ENCODE peak calls at places on chromosomes 13 and 19, in four cellular contexts. X, D, Y and V are unnamed samples.
A peak's percentile ranks its signal among the peaks of the same experiment; 100 is the strongest.

GRCh38 chr13:31722684-31723083 is 16.6 kb upstream of the RXFP2 start:
- DNase-seq in Y (no peak), D (no peak), X (no peak), V (no peak)

GRCh38 chr13:98784666-98785065 is 32.2 kb upstream of the SLC15A1 start:
- DNase-seq in Y (no peak), X (no peak), D (no peak), V (no peak)

GRCh38 chr19:12952488-12953455 is 4.3 kb downstream of the GADD45GIP1 start:
- DNase-seq in D (peak; percentile 75), X (no peak), Y (no peak), V (no peak)

GRCh38 chr19:55617426-55617825 is 6.9 kb downstream of the ZNF784 start:
- DNase-seq in Y (no peak), D (no peak), X (no peak), V (no peak)

GRCh38 chr13:99265823-99266426 is 7.7 kb upstream of the GPR18 start:
- DNase-seq in Y (no peak), X (no peak), D (no peak), V (no peak)

GRCh38 chr19:1467228-1467511 is 11.8 kb downstream of the C19orf25 start:
- DNase-seq in D (no peak), X (no peak), Y (no peak), V (no peak)

GRCh38 chr13:63636231-63636993 is 2220.8 kb upstream of the PCDH20 start:
- DNase-seq in Y (no peak), X (no peak), D (no peak), V (no peak)

GRCh38 chr13:110644892-110645521 is 29.7 kb downstream of the NAXD start:
- DNase-seq in D (no peak), Y (peak; percentile 57), X (peak; percentile 56), V (no peak)

GRCh38 chr19:18922228-18922985 is 2.9 kb downstream of the DDX49 start:
- DNase-seq in D (no peak), X (no peak), Y (no peak), V (no peak)

GRCh38 chr19:18919895-18920204 is 335 bp downstream of the DDX49 start:
- DNase-seq in D (no peak), X (no peak), Y (no peak), V (no peak)

GRCh38 chr19:18920400-18920799 is 885 bp downstream of the DDX49 start:
- DNase-seq in X (no peak), Y (no peak), D (no peak), V (no peak)

GRCh38 chr19:18919086-18919894 is at the start of the genes COPE and DDX49:
- DNase-seq in Y (peak; percentile 100), X (peak; percentile 97), D (peak; percentile 100), V (peak; percentile 98)

DNA sequence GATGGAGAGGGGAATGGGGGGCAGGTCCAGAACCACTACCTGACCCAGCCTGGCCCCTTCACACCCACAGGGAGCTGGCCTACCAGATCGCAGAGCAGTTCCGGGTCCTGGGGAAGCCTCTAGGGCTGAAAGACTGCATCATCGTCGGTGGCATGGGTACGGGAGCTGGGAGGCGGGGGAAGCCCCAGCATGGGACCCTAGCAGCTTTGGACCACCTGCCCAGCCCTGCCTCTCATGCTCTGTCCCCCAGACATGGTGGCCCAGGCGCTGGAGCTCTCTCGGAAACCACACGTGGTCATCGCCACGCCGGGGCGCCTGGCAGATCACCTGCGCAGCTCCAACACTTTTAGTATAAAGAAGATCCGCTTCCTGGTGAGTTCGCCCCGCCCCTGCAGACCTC is 2.1 kb downstream of the DDX49 start:
- DNase-seq in X (no peak), Y (no peak), D (no peak), V (no peak)
- TF ChIP-seq CTCF in X (no peak), Y (no peak), D (no peak), V (no peak)

DNA sequence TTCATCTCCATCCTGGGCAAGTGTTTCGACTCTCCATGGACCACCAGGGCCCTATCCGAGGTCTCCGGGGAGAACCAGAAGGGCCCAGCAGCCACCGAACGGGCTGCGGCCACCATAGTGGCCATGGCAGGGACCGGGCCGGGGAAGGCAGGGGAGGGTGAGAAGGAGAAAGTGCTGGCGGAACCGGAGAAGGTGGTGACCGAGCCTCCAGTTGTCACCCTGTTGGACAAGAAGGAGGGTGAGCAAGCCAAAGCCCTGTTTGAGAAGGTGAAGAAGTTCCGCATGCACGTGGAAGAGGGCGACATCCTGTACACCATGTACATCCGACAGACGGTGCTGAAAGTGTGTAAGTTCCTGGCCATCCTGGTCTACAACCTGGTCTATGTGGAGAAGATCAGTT is 4.7 kb upstream of the MAP2K7 start:
- DNase-seq in X (peak; percentile 5), Y (no peak), D (no peak), V (no peak)
- TF ChIP-seq CTCF in X (no peak), Y (no peak), D (no peak), V (no peak)

GRCh38 chr19:5137571-5138124 is 168.7 kb downstream of the KDM4B start:
- DNase-seq in D (no peak), Y (no peak), X (no peak), V (no peak)
- TF ChIP-seq CTCF in D (peak; percentile 37), Y (no peak), X (no peak), V (no peak)

GRCh38 chr19:23286477-23286876 is 36.3 kb upstream of the ZNF724 start:
- DNase-seq in X (no peak), D (no peak), Y (no peak), V (no peak)
- TF ChIP-seq CTCF in X (no peak), D (no peak), Y (no peak), V (peak; percentile 34)

GRCh38 chr13:74920945-74921725 is 560.8 kb downstream of the TBC1D4 start:
- DNase-seq in X (no peak), D (no peak), Y (no peak), V (no peak)
- TF ChIP-seq CTCF in X (no peak), D (no peak), Y (no peak), V (no peak)